ENCODE peak calls at places on chromosomes 5 and 9, in nine cellular contexts. W, S, D, C, E, Y, M, I and F are unnamed samples.

GRCh38 chr9:134413890-134414731 is 87.9 kb downstream of the RXRA start:
- DNase-seq in S (peak; percentile 92), M (no peak), E (peak; percentile 94), Y (peak; percentile 90), I (no peak), W (peak; percentile 84), C (no peak), D (peak; percentile 82), F (no peak)

GRCh38 chr5:80260461-80260860 is 4.6 kb upstream of the SERINC5 start:
- DNase-seq in S (no peak), D (no peak), M (peak; percentile 69), I (no peak), C (no peak), E (no peak), W (no peak), Y (no peak), F (no peak)

GRCh38 chr5:154631141-154631540 is 124.0 kb upstream of the LARP1 start:
- DNase-seq in S (no peak), Y (peak; percentile 43), D (no peak), I (no peak), M (no peak), E (no peak), C (no peak), W (no peak), F (no peak)

GRCh38 chr5:98309785-98310566 is 463.5 kb upstream of the RGMB start:
- DNase-seq in E (no peak), W (peak; percentile 99), I (no peak), Y (peak; percentile 50), C (no peak), M (no peak), D (no peak), S (no peak), F (no peak)

GRCh38 chr9:36433386-36433785 is 33.3 kb upstream of the RNF38 start:
- DNase-seq in E (no peak), D (no peak), W (no peak), C (no peak), Y (no peak), I (no peak), S (no peak), M (no peak), F (no peak)

GRCh38 chr9:4491621-4491975 is 1.3 kb downstream of the SLC1A1 start:
- DNase-seq in D (peak; percentile 40), Y (no peak), C (no peak), I (no peak), S (no peak), M (no peak), W (no peak), E (no peak), F (no peak)

GRCh38 chr9:98399950-98400683 is 144.7 kb upstream of the TBC1D2 start:
- DNase-seq in S (no peak), I (no peak), W (peak; percentile 17), C (no peak), D (no peak), M (no peak), Y (no peak), E (no peak), F (no peak)

GRCh38 chr9:101738566-101739183 is at the start of gene GRIN3A:
- DNase-seq in Y (no peak), I (peak; percentile 46), D (no peak), E (peak; percentile 48), C (no peak), W (no peak), M (no peak), S (no peak), F (no peak)

GRCh38 chr5:80141681-80142080 is 106.5 kb downstream of the THBS4 start:
- DNase-seq in E (no peak), M (no peak), I (no peak), Y (no peak), S (no peak), C (no peak), D (no peak), W (no peak), F (no peak)

GRCh38 chr9:20701058-20701457 is 17.0 kb downstream of the FOCAD start:
- DNase-seq in W (no peak), S (no peak), M (no peak), Y (no peak), D (no peak), C (no peak), I (no peak), E (no peak), F (no peak)

GRCh38 chr5:96065577-96066385 is 104.1 kb upstream of the ELL2 start:
- DNase-seq in M (no peak), C (no peak), I (no peak), Y (no peak), E (no peak), D (no peak), W (no peak), S (no peak), F (no peak)

GRCh38 chr9:33143241-33143642 is 23.9 kb downstream of the B4GALT1 start:
- DNase-seq in S (no peak), I (peak; percentile 13), C (no peak), M (no peak), E (no peak), Y (peak; percentile 57), W (no peak), D (peak; percentile 54), F (no peak)

GRCh38 chr9:18666987-18667772 is 193.2 kb downstream of the ADAMTSL1 start:
- DNase-seq in E (no peak), D (no peak), I (no peak), Y (no peak), S (no peak), W (peak; percentile 56), C (no peak), M (no peak), F (no peak)

GRCh38 chr5:58606064-58606463 is 23.2 kb downstream of the RAB3C start:
- DNase-seq in S (no peak), M (peak; percentile 38), D (no peak), I (no peak), Y (no peak), E (no peak), C (no peak), W (no peak), F (no peak)

DNA sequence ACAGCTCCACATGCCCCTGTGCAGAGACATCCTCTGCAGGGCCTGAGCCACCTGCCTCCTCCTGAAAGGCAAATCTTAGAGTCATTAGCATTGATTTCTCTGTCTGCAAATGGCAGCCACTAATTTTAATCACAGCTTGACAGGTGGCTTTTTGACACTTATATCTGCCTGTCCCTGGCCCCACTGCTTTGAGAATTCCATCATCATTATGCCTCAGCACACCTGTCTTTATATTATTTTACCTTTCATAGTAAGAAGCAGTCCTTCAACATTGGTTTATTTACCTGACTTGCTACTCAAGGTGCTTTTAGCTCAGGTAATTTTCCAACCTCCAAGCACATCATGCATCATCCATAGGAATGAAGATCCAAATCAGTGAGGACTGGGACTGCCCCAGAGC is 451.3 kb downstream of the MTRR start:
- DNase-seq in S (no peak), Y (no peak), D (no peak), W (no peak), I (no peak), E (no peak), M (no peak), C (no peak), F (no peak)
- H3K9me3 ChIP-seq in S (no peaks in the 10 kb centered on the region), Y (no peaks in the 10 kb centered on the region), D (no peaks in the 10 kb centered on the region), W (peaks cover 8% of the 10 kb centered on the region), I (no peaks in the 10 kb centered on the region), E (no peaks in the 10 kb centered on the region), M (no peaks in the 10 kb centered on the region), C (no peaks in the 10 kb centered on the region), F (no peaks in the 10 kb centered on the region)

DNA sequence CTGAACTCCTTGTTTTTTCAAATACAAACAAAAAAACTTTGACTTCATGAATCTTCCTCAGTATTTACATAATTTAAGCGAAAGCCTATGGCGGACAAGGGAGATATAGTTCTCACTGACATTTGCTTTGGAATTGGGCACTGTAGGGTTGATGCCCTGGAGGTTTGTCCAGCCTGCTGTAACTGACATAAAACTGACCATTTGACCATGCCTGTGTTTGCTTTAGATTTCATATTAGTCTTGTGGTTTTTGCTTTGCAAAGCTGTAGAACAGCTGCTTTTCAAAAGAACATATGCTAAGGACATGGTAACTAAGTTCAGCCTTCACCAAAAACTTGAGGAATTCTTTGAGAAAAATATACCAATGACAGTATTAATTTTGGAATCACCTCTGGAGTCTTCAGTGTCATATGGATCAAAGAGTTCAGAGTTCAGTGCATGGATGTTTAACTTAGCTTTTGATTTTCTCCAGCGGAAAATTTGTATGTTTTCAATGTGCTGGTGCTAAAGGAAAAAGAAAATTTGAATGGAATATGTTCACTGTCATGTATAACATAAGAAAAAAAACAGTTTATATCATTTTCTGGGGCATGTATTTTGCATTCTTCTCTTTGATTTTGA is 1013.1 kb downstream of the NR2F1-AS1 start:
- DNase-seq in M (no peak), E (no peak), C (no peak), D (no peak), Y (no peak), W (no peak), S (no peak), I (no peak), F (no peak)
- H3K9me3 ChIP-seq in M (no peaks in the 10 kb centered on the region), E (no peaks in the 10 kb centered on the region), C (no peaks in the 10 kb centered on the region), D (no peaks in the 10 kb centered on the region), Y (no peaks in the 10 kb centered on the region), W (no peaks in the 10 kb centered on the region), S (no peaks in the 10 kb centered on the region), I (no peaks in the 10 kb centered on the region), F (no peaks in the 10 kb centered on the region)

DNA sequence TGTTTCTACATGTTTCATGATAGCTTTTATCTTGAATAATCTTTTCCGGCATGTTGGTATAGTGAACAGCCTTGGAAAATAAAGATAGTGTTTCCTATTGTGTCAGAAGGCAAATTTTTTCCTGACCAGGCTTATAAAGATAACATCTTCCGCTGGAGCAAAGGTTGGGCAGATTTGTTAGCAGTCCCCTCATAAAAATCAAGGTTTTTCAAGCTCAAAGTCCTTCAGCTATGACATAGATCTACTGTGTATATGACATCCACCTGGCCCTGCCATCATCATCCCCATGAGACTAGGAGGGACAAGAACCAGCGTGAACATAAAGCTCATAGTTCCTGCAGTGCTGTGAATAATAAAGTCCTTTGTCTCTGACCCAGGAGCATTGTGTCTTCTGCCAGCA is 30.4 kb upstream of the OTULINL start:
- DNase-seq in S (no peak), Y (no peak), C (no peak), W (no peak), E (no peak), M (no peak), D (no peak), I (no peak), F (no peak)
- H3K9me3 ChIP-seq in S (no peaks in the 10 kb centered on the region), Y (no peaks in the 10 kb centered on the region), C (no peaks in the 10 kb centered on the region), W (no peaks in the 10 kb centered on the region), E (peaks cover 3% of the 10 kb centered on the region), M (no peaks in the 10 kb centered on the region), D (peaks cover 2% of the 10 kb centered on the region), I (no peaks in the 10 kb centered on the region), F (no peaks in the 10 kb centered on the region)

DNA sequence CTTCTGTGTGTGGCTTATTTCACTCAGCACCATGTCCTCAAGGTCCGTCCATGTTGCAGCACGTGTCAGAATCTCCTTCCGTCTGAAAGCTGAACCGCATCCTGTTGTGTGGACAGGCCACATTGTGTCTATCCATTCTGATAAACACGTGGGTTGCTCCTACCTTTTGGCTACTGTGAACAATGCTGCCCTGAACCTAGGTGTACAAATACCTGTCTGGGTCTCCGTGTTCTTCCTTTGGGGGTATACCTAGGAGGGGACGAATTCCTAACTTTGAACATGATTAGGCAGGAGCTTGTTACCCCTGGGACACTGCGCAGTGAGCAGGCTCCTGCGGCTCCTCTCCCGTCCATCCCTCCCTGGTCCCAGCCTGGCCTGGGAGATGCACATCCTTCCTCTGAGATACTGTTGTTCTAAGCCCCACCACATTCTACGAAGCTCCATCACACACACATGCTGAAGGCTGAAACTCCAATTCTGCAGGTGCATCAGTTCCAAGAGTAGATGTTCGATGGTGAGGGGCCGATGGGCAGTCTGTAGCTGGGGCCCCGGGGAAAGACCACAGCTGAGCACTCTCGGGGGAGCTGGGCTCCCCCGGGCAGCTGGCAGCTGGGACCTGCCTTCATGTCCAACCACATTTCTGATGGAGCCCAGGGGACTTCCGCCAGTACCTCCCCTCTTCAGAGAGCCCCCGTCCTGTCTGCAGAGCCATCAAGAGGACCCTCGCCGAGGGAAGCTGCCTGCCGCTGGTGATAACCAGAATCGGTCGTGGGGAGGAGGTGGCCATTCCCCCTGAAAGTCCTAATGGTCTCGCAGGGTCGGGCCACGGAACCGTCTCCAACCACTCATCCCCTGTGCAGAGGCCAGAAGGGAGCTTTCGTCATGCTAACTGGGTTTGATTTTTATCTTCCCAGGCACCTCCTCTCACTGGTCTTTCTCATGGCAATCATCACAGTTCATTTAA is 120.9 kb downstream of the COL23A1 start:
- DNase-seq in C (no peak), E (no peak), Y (peak; percentile 30), W (no peak), M (no peak), S (no peak), I (no peak), D (no peak), F (no peak)
- H3K9me3 ChIP-seq in C (no peaks in the 10 kb centered on the region), E (no peaks in the 10 kb centered on the region), Y (no peaks in the 10 kb centered on the region), W (peaks cover 21% of the 10 kb centered on the region), M (no peaks in the 10 kb centered on the region), S (no peaks in the 10 kb centered on the region), I (no peaks in the 10 kb centered on the region), D (no peaks in the 10 kb centered on the region), F (no peaks in the 10 kb centered on the region)